ENCODE peak calls at places on chromosomes 1 and 21, in four cellular contexts. One of them, this sample, is unnamed.

GRCh38 chr1:172885411-172885810 is 165.3 kb downstream of the TNFSF18 start:
- DNase-seq in activated T-cell treated with anti-CD3 and anti-CD28 coated beads for 1 hour: no peak
- DNase-seq in activated T-helper 9 cell treated with anti-CD3 and anti-CD28 coated beads, Interleukin-2, amount 50 U/mL, for 16 hours: no peak
- DNase-seq in OCI-M1: no peak
- DNase-seq in this sample: no peak

GRCh38 chr1:33273961-33274371 is 17.7 kb downstream of the ZNF362 start:
- DNase-seq in activated T-cell treated with anti-CD3 and anti-CD28 coated beads for 1 hour: no peak
- DNase-seq in activated T-helper 9 cell treated with anti-CD3 and anti-CD28 coated beads, Interleukin-2, amount 50 U/mL, for 16 hours: no peak
- DNase-seq in OCI-M1: no peak
- DNase-seq in this sample: no peak

GRCh38 chr1:48227165-48228013 is 4.9 kb downstream of the SLC5A9 start:
- DNase-seq in activated T-cell treated with anti-CD3 and anti-CD28 coated beads for 1 hour: no peak
- DNase-seq in activated T-helper 9 cell treated with anti-CD3 and anti-CD28 coated beads, Interleukin-2, amount 50 U/mL, for 16 hours: no peak
- DNase-seq in OCI-M1: peak
- DNase-seq in this sample: no peak

GRCh38 chr1:226984521-226985238 is 44.6 kb downstream of the COQ8A start:
- DNase-seq in activated T-cell treated with anti-CD3 and anti-CD28 coated beads for 1 hour: no peak
- DNase-seq in activated T-helper 9 cell treated with anti-CD3 and anti-CD28 coated beads, Interleukin-2, amount 50 U/mL, for 16 hours: no peak
- DNase-seq in OCI-M1: no peak
- DNase-seq in this sample: no peak

GRCh38 chr1:235818632-235819136 is 48.0 kb downstream of the LYST start:
- DNase-seq in activated T-cell treated with anti-CD3 and anti-CD28 coated beads for 1 hour: no peak
- DNase-seq in activated T-helper 9 cell treated with anti-CD3 and anti-CD28 coated beads, Interleukin-2, amount 50 U/mL, for 16 hours: no peak
- DNase-seq in OCI-M1: no peak
- DNase-seq in this sample: peak

GRCh38 chr1:170547255-170547654 is 15.3 kb downstream of the GORAB start:
- DNase-seq in activated T-cell treated with anti-CD3 and anti-CD28 coated beads for 1 hour: no peak
- DNase-seq in activated T-helper 9 cell treated with anti-CD3 and anti-CD28 coated beads, Interleukin-2, amount 50 U/mL, for 16 hours: no peak
- DNase-seq in OCI-M1: no peak
- DNase-seq in this sample: no peak

GRCh38 chr1:107162745-107163144 is 21.9 kb downstream of the NTNG1 start:
- DNase-seq in activated T-cell treated with anti-CD3 and anti-CD28 coated beads for 1 hour: no peak
- DNase-seq in activated T-helper 9 cell treated with anti-CD3 and anti-CD28 coated beads, Interleukin-2, amount 50 U/mL, for 16 hours: no peak
- DNase-seq in OCI-M1: peak
- DNase-seq in this sample: peak

GRCh38 chr1:202837746-202838145 is 27.0 kb downstream of the PCAT6 start:
- DNase-seq in activated T-cell treated with anti-CD3 and anti-CD28 coated beads for 1 hour: no peak
- DNase-seq in activated T-helper 9 cell treated with anti-CD3 and anti-CD28 coated beads, Interleukin-2, amount 50 U/mL, for 16 hours: no peak
- DNase-seq in OCI-M1: no peak
- DNase-seq in this sample: no peak

GRCh38 chr1:228455715-228456114 is 31.5 kb upstream of the RNF187 start:
- DNase-seq in activated T-cell treated with anti-CD3 and anti-CD28 coated beads for 1 hour: no peak
- DNase-seq in activated T-helper 9 cell treated with anti-CD3 and anti-CD28 coated beads, Interleukin-2, amount 50 U/mL, for 16 hours: no peak
- DNase-seq in OCI-M1: peak
- DNase-seq in this sample: no peak

GRCh38 chr1:228989992-228990827 is 254.9 kb downstream of the RHOU start:
- DNase-seq in activated T-cell treated with anti-CD3 and anti-CD28 coated beads for 1 hour: no peak
- DNase-seq in activated T-helper 9 cell treated with anti-CD3 and anti-CD28 coated beads, Interleukin-2, amount 50 U/mL, for 16 hours: no peak
- DNase-seq in OCI-M1: peak
- DNase-seq in this sample: no peak

GRCh38 chr1:10960954-10961833 is 51.3 kb upstream of the TARDBP start:
- DNase-seq in activated T-cell treated with anti-CD3 and anti-CD28 coated beads for 1 hour: peak
- DNase-seq in activated T-helper 9 cell treated with anti-CD3 and anti-CD28 coated beads, Interleukin-2, amount 50 U/mL, for 16 hours: peak
- DNase-seq in OCI-M1: peak
- DNase-seq in this sample: no peak

GRCh38 chr21:31564439-31564838 is 95.1 kb upstream of the SOD1 start:
- DNase-seq in activated T-cell treated with anti-CD3 and anti-CD28 coated beads for 1 hour: no peak
- DNase-seq in activated T-helper 9 cell treated with anti-CD3 and anti-CD28 coated beads, Interleukin-2, amount 50 U/mL, for 16 hours: no peak
- DNase-seq in OCI-M1: no peak
- DNase-seq in this sample: no peak

GRCh38 chr1:152190589-152190988 is 31.6 kb upstream of the RPTN start:
- DNase-seq in activated T-cell treated with anti-CD3 and anti-CD28 coated beads for 1 hour: no peak
- DNase-seq in activated T-helper 9 cell treated with anti-CD3 and anti-CD28 coated beads, Interleukin-2, amount 50 U/mL, for 16 hours: no peak
- DNase-seq in OCI-M1: no peak
- DNase-seq in this sample: peak

GRCh38 chr1:98211271-98211840 is 290.5 kb upstream of the DPYD start:
- DNase-seq in activated T-cell treated with anti-CD3 and anti-CD28 coated beads for 1 hour: no peak
- DNase-seq in activated T-helper 9 cell treated with anti-CD3 and anti-CD28 coated beads, Interleukin-2, amount 50 U/mL, for 16 hours: no peak
- DNase-seq in OCI-M1: no peak
- DNase-seq in this sample: no peak

GRCh38 chr1:202235856-202236837 is 42.5 kb downstream of the LGR6 start:
- DNase-seq in activated T-cell treated with anti-CD3 and anti-CD28 coated beads for 1 hour: peak
- DNase-seq in activated T-helper 9 cell treated with anti-CD3 and anti-CD28 coated beads, Interleukin-2, amount 50 U/mL, for 16 hours: peak
- DNase-seq in OCI-M1: peak
- DNase-seq in this sample: peak

GRCh38 chr1:156241926-156242325 is at the start of gene BGLAP:
- DNase-seq in activated T-cell treated with anti-CD3 and anti-CD28 coated beads for 1 hour: no peak
- DNase-seq in activated T-helper 9 cell treated with anti-CD3 and anti-CD28 coated beads, Interleukin-2, amount 50 U/mL, for 16 hours: no peak
- DNase-seq in OCI-M1: no peak
- DNase-seq in this sample: no peak

GRCh38 chr1:46020005-46020404 is 112.4 kb downstream of the PIK3R3 start:
- DNase-seq in activated T-cell treated with anti-CD3 and anti-CD28 coated beads for 1 hour: no peak
- DNase-seq in activated T-helper 9 cell treated with anti-CD3 and anti-CD28 coated beads, Interleukin-2, amount 50 U/mL, for 16 hours: no peak
- DNase-seq in OCI-M1: no peak
- DNase-seq in this sample: no peak

GRCh38 chr1:232585486-232585885 is 44.4 kb downstream of the SIPA1L2 start:
- DNase-seq in activated T-cell treated with anti-CD3 and anti-CD28 coated beads for 1 hour: no peak
- DNase-seq in activated T-helper 9 cell treated with anti-CD3 and anti-CD28 coated beads, Interleukin-2, amount 50 U/mL, for 16 hours: no peak
- DNase-seq in OCI-M1: no peak
- DNase-seq in this sample: no peak

GRCh38 chr1:14103878-14104430 is 404.0 kb downstream of the PRDM2 start:
- DNase-seq in activated T-cell treated with anti-CD3 and anti-CD28 coated beads for 1 hour: no peak
- DNase-seq in activated T-helper 9 cell treated with anti-CD3 and anti-CD28 coated beads, Interleukin-2, amount 50 U/mL, for 16 hours: no peak
- DNase-seq in OCI-M1: no peak
- DNase-seq in this sample: no peak

GRCh38 chr1:28066393-28067154 is 21.8 kb downstream of the EYA3 start:
- DNase-seq in activated T-cell treated with anti-CD3 and anti-CD28 coated beads for 1 hour: no peak
- DNase-seq in activated T-helper 9 cell treated with anti-CD3 and anti-CD28 coated beads, Interleukin-2, amount 50 U/mL, for 16 hours: no peak
- DNase-seq in OCI-M1: peak
- DNase-seq in this sample: no peak

GRCh38 chr1:11761285-11761684 is 708 bp upstream of the C1orf167 start:
- DNase-seq in activated T-cell treated with anti-CD3 and anti-CD28 coated beads for 1 hour: no peak
- DNase-seq in activated T-helper 9 cell treated with anti-CD3 and anti-CD28 coated beads, Interleukin-2, amount 50 U/mL, for 16 hours: no peak
- DNase-seq in OCI-M1: no peak
- DNase-seq in this sample: no peak

GRCh38 chr1:26408604-26409003 is 2.0 kb upstream of the LIN28A start:
- DNase-seq in activated T-cell treated with anti-CD3 and anti-CD28 coated beads for 1 hour: peak
- DNase-seq in activated T-helper 9 cell treated with anti-CD3 and anti-CD28 coated beads, Interleukin-2, amount 50 U/mL, for 16 hours: peak
- DNase-seq in OCI-M1: peak
- DNase-seq in this sample: no peak

GRCh38 chr1:6547301-6547700 is 7.0 kb downstream of the NOL9 start:
- DNase-seq in activated T-cell treated with anti-CD3 and anti-CD28 coated beads for 1 hour: no peak
- DNase-seq in activated T-helper 9 cell treated with anti-CD3 and anti-CD28 coated beads, Interleukin-2, amount 50 U/mL, for 16 hours: no peak
- DNase-seq in OCI-M1: no peak
- DNase-seq in this sample: no peak

GRCh38 chr1:233662503-233663105 is 48.7 kb downstream of the KCNK1 start:
- DNase-seq in activated T-cell treated with anti-CD3 and anti-CD28 coated beads for 1 hour: no peak
- DNase-seq in activated T-helper 9 cell treated with anti-CD3 and anti-CD28 coated beads, Interleukin-2, amount 50 U/mL, for 16 hours: no peak
- DNase-seq in OCI-M1: no peak
- DNase-seq in this sample: no peak

GRCh38 chr1:111904478-111905218 is 84.8 kb downstream of the KCND3 start:
- DNase-seq in activated T-cell treated with anti-CD3 and anti-CD28 coated beads for 1 hour: no peak
- DNase-seq in activated T-helper 9 cell treated with anti-CD3 and anti-CD28 coated beads, Interleukin-2, amount 50 U/mL, for 16 hours: no peak
- DNase-seq in OCI-M1: no peak
- DNase-seq in this sample: no peak

GRCh38 chr1:150141452-150141851 is 8.3 kb upstream of the PLEKHO1 start:
- DNase-seq in activated T-cell treated with anti-CD3 and anti-CD28 coated beads for 1 hour: no peak
- DNase-seq in activated T-helper 9 cell treated with anti-CD3 and anti-CD28 coated beads, Interleukin-2, amount 50 U/mL, for 16 hours: no peak
- DNase-seq in OCI-M1: no peak
- DNase-seq in this sample: no peak

GRCh38 chr1:115641762-115642167 is at the start of gene VANGL1:
- DNase-seq in activated T-cell treated with anti-CD3 and anti-CD28 coated beads for 1 hour: no peak
- DNase-seq in activated T-helper 9 cell treated with anti-CD3 and anti-CD28 coated beads, Interleukin-2, amount 50 U/mL, for 16 hours: peak
- DNase-seq in OCI-M1: peak
- DNase-seq in this sample: no peak

GRCh38 chr1:43552813-43553212 is 22.1 kb downstream of the PTPRF start:
- DNase-seq in activated T-cell treated with anti-CD3 and anti-CD28 coated beads for 1 hour: no peak
- DNase-seq in activated T-helper 9 cell treated with anti-CD3 and anti-CD28 coated beads, Interleukin-2, amount 50 U/mL, for 16 hours: no peak
- DNase-seq in OCI-M1: no peak
- DNase-seq in this sample: peak

GRCh38 chr1:97461782-97462181 is 459.1 kb downstream of the DPYD start:
- DNase-seq in activated T-cell treated with anti-CD3 and anti-CD28 coated beads for 1 hour: no peak
- DNase-seq in activated T-helper 9 cell treated with anti-CD3 and anti-CD28 coated beads, Interleukin-2, amount 50 U/mL, for 16 hours: no peak
- DNase-seq in OCI-M1: peak
- DNase-seq in this sample: no peak

GRCh38 chr1:26862781-26863676 is at the start of gene SFN:
- DNase-seq in activated T-cell treated with anti-CD3 and anti-CD28 coated beads for 1 hour: peak
- DNase-seq in activated T-helper 9 cell treated with anti-CD3 and anti-CD28 coated beads, Interleukin-2, amount 50 U/mL, for 16 hours: peak
- DNase-seq in OCI-M1: peak
- DNase-seq in this sample: no peak

GRCh38 chr1:9761855-9762254 is 61.9 kb downstream of the CLSTN1 start:
- DNase-seq in activated T-cell treated with anti-CD3 and anti-CD28 coated beads for 1 hour: no peak
- DNase-seq in activated T-helper 9 cell treated with anti-CD3 and anti-CD28 coated beads, Interleukin-2, amount 50 U/mL, for 16 hours: no peak
- DNase-seq in OCI-M1: no peak
- DNase-seq in this sample: no peak

GRCh38 chr1:106222415-106222814 is 834.1 kb upstream of the PRMT6 start:
- DNase-seq in activated T-cell treated with anti-CD3 and anti-CD28 coated beads for 1 hour: no peak
- DNase-seq in activated T-helper 9 cell treated with anti-CD3 and anti-CD28 coated beads, Interleukin-2, amount 50 U/mL, for 16 hours: no peak
- DNase-seq in OCI-M1: no peak
- DNase-seq in this sample: no peak

GRCh38 chr1:228987736-228988506 is 252.6 kb downstream of the RHOU start:
- DNase-seq in activated T-cell treated with anti-CD3 and anti-CD28 coated beads for 1 hour: no peak
- DNase-seq in activated T-helper 9 cell treated with anti-CD3 and anti-CD28 coated beads, Interleukin-2, amount 50 U/mL, for 16 hours: no peak
- DNase-seq in OCI-M1: no peak
- DNase-seq in this sample: no peak

GRCh38 chr1:169906938-169907337 is 13.2 kb upstream of the SCYL3 start:
- DNase-seq in activated T-cell treated with anti-CD3 and anti-CD28 coated beads for 1 hour: no peak
- DNase-seq in activated T-helper 9 cell treated with anti-CD3 and anti-CD28 coated beads, Interleukin-2, amount 50 U/mL, for 16 hours: no peak
- DNase-seq in OCI-M1: no peak
- DNase-seq in this sample: no peak

GRCh38 chr21:18204931-18205330 is 39.7 kb upstream of the CHODL start:
- DNase-seq in activated T-cell treated with anti-CD3 and anti-CD28 coated beads for 1 hour: no peak
- DNase-seq in activated T-helper 9 cell treated with anti-CD3 and anti-CD28 coated beads, Interleukin-2, amount 50 U/mL, for 16 hours: no peak
- DNase-seq in OCI-M1: peak
- DNase-seq in this sample: no peak

GRCh38 chr21:41755258-41755933 is 11.5 kb downstream of the RIPK4 start:
- DNase-seq in activated T-cell treated with anti-CD3 and anti-CD28 coated beads for 1 hour: no peak
- DNase-seq in activated T-helper 9 cell treated with anti-CD3 and anti-CD28 coated beads, Interleukin-2, amount 50 U/mL, for 16 hours: no peak
- DNase-seq in OCI-M1: no peak
- DNase-seq in this sample: no peak

GRCh38 chr1:200005160-200005559 is 22.4 kb upstream of the NR5A2 start:
- DNase-seq in activated T-cell treated with anti-CD3 and anti-CD28 coated beads for 1 hour: no peak
- DNase-seq in activated T-helper 9 cell treated with anti-CD3 and anti-CD28 coated beads, Interleukin-2, amount 50 U/mL, for 16 hours: no peak
- DNase-seq in OCI-M1: no peak
- DNase-seq in this sample: no peak

GRCh38 chr1:170663011-170663410 is 920 bp upstream of the PRRX1 start:
- DNase-seq in activated T-cell treated with anti-CD3 and anti-CD28 coated beads for 1 hour: no peak
- DNase-seq in activated T-helper 9 cell treated with anti-CD3 and anti-CD28 coated beads, Interleukin-2, amount 50 U/mL, for 16 hours: no peak
- DNase-seq in OCI-M1: no peak
- DNase-seq in this sample: no peak

GRCh38 chr1:15929258-15929935 is 46.5 kb downstream of the ZBTB17 start:
- DNase-seq in activated T-cell treated with anti-CD3 and anti-CD28 coated beads for 1 hour: no peak
- DNase-seq in activated T-helper 9 cell treated with anti-CD3 and anti-CD28 coated beads, Interleukin-2, amount 50 U/mL, for 16 hours: no peak
- DNase-seq in OCI-M1: no peak
- DNase-seq in this sample: no peak